ENCODE peak calls at places on chromosomes 1 and 21, in six cellular contexts. D is thoracic aorta, W is mucosa of descending colon, V is ascending aorta, Q is left ventricle myocardium inferior, M is sigmoid colon. N is an unnamed sample. For H3K9me3, the result is how much of the 10 kb centered on the place peaks cover.

GRCh38 chr1:192805832-192806323 is 3.0 kb upstream of the RGS2 start:
- DNase-seq in D (no peak), W (peak), V (no peak), Q (no peak), M (no peak), N (no peak)

GRCh38 chr1:178037510-178038253 is 56.2 kb upstream of the RASAL2 start:
- DNase-seq in D (peak), W (peak), V (no peak), Q (peak), M (peak), N (peak)

GRCh38 chr1:221015159-221015558 is 135.9 kb downstream of the HLX start:
- DNase-seq in D (no peak), W (no peak), V (no peak), Q (no peak), M (no peak), N (no peak)

GRCh38 chr1:103416681-103417318 is 108.7 kb upstream of the RNPC3 start:
- DNase-seq in D (no peak), W (no peak), V (no peak), Q (no peak), M (no peak), N (no peak)

GRCh38 chr1:19232526-19232851 is 18.8 kb downstream of the EMC1 start:
- DNase-seq in D (no peak), W (peak), V (no peak), Q (peak), M (peak), N (peak)

GRCh38 chr1:193140254-193140653 is 18.4 kb downstream of the CDC73 start:
- DNase-seq in D (no peak), W (no peak), V (no peak), Q (no peak), M (no peak), N (no peak)

GRCh38 chr1:107952989-107953388 is 12.0 kb downstream of the VAV3 start:
- DNase-seq in D (no peak), W (no peak), V (no peak), Q (no peak), M (no peak), N (peak)

GRCh38 chr1:104878203-104878911 is 1128.7 kb downstream of the AMY1C start:
- DNase-seq in D (no peak), W (no peak), V (no peak), Q (no peak), M (no peak), N (no peak)

GRCh38 chr1:160954158-160955104 is at the start of gene ITLN2:
- DNase-seq in D (no peak), W (peak), V (no peak), Q (no peak), M (no peak), N (peak)

GRCh38 chr1:203340112-203340804 is 10.7 kb downstream of the FMOD start:
- DNase-seq in D (no peak), W (peak), V (no peak), Q (peak), M (peak), N (peak)

GRCh38 chr1:162873671-162874666 is 13.0 kb upstream of the CCDC190 start:
- DNase-seq in D (no peak), W (no peak), V (no peak), Q (no peak), M (no peak), N (no peak)

GRCh38 chr1:110148961-110149360 is 1.3 kb upstream of the SLC6A17 start:
- DNase-seq in D (no peak), W (no peak), V (no peak), Q (no peak), M (no peak), N (no peak)

GRCh38 chr1:174407705-174408104 is 40.1 kb upstream of the GPR52 start:
- DNase-seq in D (no peak), W (no peak), V (no peak), Q (no peak), M (no peak), N (no peak)

GRCh38 chr1:116712510-116712909 is 41.7 kb upstream of the CD2 start:
- DNase-seq in D (no peak), W (no peak), V (no peak), Q (no peak), M (no peak), N (no peak)

GRCh38 chr1:177024623-177025022 is 139.9 kb downstream of the ASTN1 start:
- DNase-seq in D (no peak), W (no peak), V (no peak), Q (no peak), M (no peak), N (no peak)

GRCh38 chr1:18575620-18576019 is 55.0 kb upstream of the PAX7 start:
- DNase-seq in D (no peak), W (peak), V (no peak), Q (peak), M (peak), N (peak)

GRCh38 chr1:179080866-179081695 is 789 bp upstream of the TOR3A start:
- DNase-seq in D (no peak), W (no peak), V (no peak), Q (no peak), M (no peak), N (no peak)

GRCh38 chr1:113800487-113800886 is 11.8 kb downstream of the RSBN1 start:
- DNase-seq in D (no peak), W (no peak), V (no peak), Q (no peak), M (no peak), N (no peak)

GRCh38 chr1:147673401-147673800 is 3.1 kb upstream of the ACP6 start:
- DNase-seq in D (no peak), W (no peak), V (no peak), Q (no peak), M (no peak), N (no peak)

GRCh38 chr1:102724741-102725140 is 383.6 kb downstream of the COL11A1 start:
- DNase-seq in D (no peak), W (no peak), V (no peak), Q (no peak), M (no peak), N (no peak)

GRCh38 chr1:238139713-238140112 is 249.0 kb upstream of the ZP4 start:
- DNase-seq in D (no peak), W (no peak), V (no peak), Q (no peak), M (no peak), N (no peak)

DNA sequence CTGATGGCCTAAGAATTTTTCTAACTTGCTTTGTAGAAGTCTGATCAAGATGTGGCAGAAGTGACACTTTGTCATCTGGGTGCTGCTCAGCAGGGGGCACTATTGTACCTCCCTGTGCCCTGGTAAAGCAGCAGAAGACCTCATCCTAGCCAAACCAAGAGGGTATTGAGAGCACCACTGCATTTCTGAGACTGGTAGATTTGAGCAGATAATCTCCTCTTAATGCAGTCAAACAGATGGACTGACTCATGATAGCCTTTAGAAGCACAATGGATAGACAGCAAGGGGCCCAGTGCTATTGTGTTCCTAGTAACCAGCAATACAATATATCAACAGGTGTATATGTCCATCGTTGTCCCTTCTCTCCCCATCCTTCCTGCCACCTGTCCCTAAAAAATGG is 5.7 kb downstream of the TPM3 start:
- DNase-seq in D (no peak), W (peak), V (no peak), Q (peak), M (no peak), N (peak)
- TF ChIP-seq CTCF in D (no peak), W (no peak), V (peak), Q (peak), M (no peak), N (peak)

GRCh38 chr21:34012640-34013039 is 60.7 kb upstream of the MRPS6 start:
- DNase-seq in D (no peak), W (no peak), V (no peak), Q (no peak), M (no peak), N (no peak)
- H3K9me3 ChIP-seq in D (under half), W (under half), V (under half), Q (half or more), M (under half), N (under half)

DNA sequence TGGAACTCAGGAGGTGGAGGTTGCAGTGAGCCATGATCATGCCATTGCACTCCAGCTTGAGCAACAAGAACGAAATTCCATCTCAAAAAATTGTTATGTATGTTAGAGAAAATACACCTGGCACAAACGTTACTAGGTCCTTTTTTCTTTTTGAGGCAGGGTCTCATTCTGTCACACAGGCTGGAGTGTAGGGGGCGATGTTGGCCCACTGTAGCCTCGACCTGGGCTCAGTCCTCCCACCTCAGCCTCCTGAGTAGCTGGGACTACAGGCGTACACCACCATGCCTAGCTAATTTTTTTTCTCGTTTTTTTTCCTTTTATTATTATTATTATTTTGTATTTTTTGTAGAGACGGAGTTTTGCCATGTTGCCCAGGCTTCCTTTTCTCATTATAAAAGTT is 4.4 kb downstream of the HAX1 start:
- DNase-seq in D (no peak), W (no peak), V (no peak), Q (no peak), M (no peak), N (no peak)
- TF ChIP-seq CTCF in D (no peak), W (no peak), V (no peak), Q (peak), M (no peak), N (peak)

GRCh38 chr1:155003766-155004351 is 1.3 kb downstream of the ZBTB7B start:
- DNase-seq in D (no peak), W (peak), V (no peak), Q (peak), M (peak), N (peak)
- H3K9me3 ChIP-seq in D (under half), W (under half), V (under half), Q (under half), M (under half), N (under half)